ENCODE peak calls at places on chromosome 18, in six cellular contexts. One of them, this sample, is unnamed.

GRCh38 chr18:7957297-7957696 is 390.2 kb downstream of the PTPRM start:
- DNase-seq in activated CD8-positive, alpha-beta memory T cell treated with anti-CD3 and anti-CD28 coated beads for 48 hours: no peak
- DNase-seq in heart right ventricle: no peak
- DNase-seq in epithelial cell of esophagus: no peak
- DNase-seq in mesothelial cell of epicardium: no peak
- DNase-seq in iris pigment epithelial cell: no peak
- DNase-seq in this sample: no peak

GRCh38 chr18:58161659-58162058 is 117.6 kb downstream of the NEDD4L start:
- DNase-seq in activated CD8-positive, alpha-beta memory T cell treated with anti-CD3 and anti-CD28 coated beads for 48 hours: no peak
- DNase-seq in heart right ventricle: no peak
- DNase-seq in epithelial cell of esophagus: peak
- DNase-seq in mesothelial cell of epicardium: no peak
- DNase-seq in iris pigment epithelial cell: peak
- DNase-seq in this sample: no peak

GRCh38 chr18:21109936-21110666 is 1.5 kb downstream of the ROCK1 start:
- DNase-seq in activated CD8-positive, alpha-beta memory T cell treated with anti-CD3 and anti-CD28 coated beads for 48 hours: no peak
- DNase-seq in heart right ventricle: no peak
- DNase-seq in epithelial cell of esophagus: no peak
- DNase-seq in mesothelial cell of epicardium: no peak
- DNase-seq in iris pigment epithelial cell: no peak
- DNase-seq in this sample: peak

GRCh38 chr18:73235921-73236320 is 368.1 kb upstream of the NETO1 start:
- DNase-seq in activated CD8-positive, alpha-beta memory T cell treated with anti-CD3 and anti-CD28 coated beads for 48 hours: no peak
- DNase-seq in heart right ventricle: no peak
- DNase-seq in epithelial cell of esophagus: peak
- DNase-seq in mesothelial cell of epicardium: no peak
- DNase-seq in iris pigment epithelial cell: no peak
- DNase-seq in this sample: peak

GRCh38 chr18:43442571-43442970 is 165.3 kb upstream of the SYT4 start:
- DNase-seq in activated CD8-positive, alpha-beta memory T cell treated with anti-CD3 and anti-CD28 coated beads for 48 hours: no peak
- DNase-seq in heart right ventricle: no peak
- DNase-seq in epithelial cell of esophagus: peak
- DNase-seq in mesothelial cell of epicardium: no peak
- DNase-seq in iris pigment epithelial cell: peak
- DNase-seq in this sample: no peak

GRCh38 chr18:58196881-58197872 is 153.2 kb downstream of the NEDD4L start:
- DNase-seq in activated CD8-positive, alpha-beta memory T cell treated with anti-CD3 and anti-CD28 coated beads for 48 hours: no peak
- DNase-seq in heart right ventricle: no peak
- DNase-seq in epithelial cell of esophagus: no peak
- DNase-seq in mesothelial cell of epicardium: no peak
- DNase-seq in iris pigment epithelial cell: no peak
- DNase-seq in this sample: no peak

GRCh38 chr18:11818486-11819203 is 32.6 kb upstream of the CHMP1B start:
- DNase-seq in activated CD8-positive, alpha-beta memory T cell treated with anti-CD3 and anti-CD28 coated beads for 48 hours: no peak
- DNase-seq in heart right ventricle: no peak
- DNase-seq in epithelial cell of esophagus: no peak
- DNase-seq in mesothelial cell of epicardium: no peak
- DNase-seq in iris pigment epithelial cell: no peak
- DNase-seq in this sample: no peak

GRCh38 chr18:34222025-34222395 is 2.7 kb downstream of the NOL4 start:
- DNase-seq in activated CD8-positive, alpha-beta memory T cell treated with anti-CD3 and anti-CD28 coated beads for 48 hours: no peak
- DNase-seq in heart right ventricle: no peak
- DNase-seq in epithelial cell of esophagus: no peak
- DNase-seq in mesothelial cell of epicardium: no peak
- DNase-seq in iris pigment epithelial cell: no peak
- DNase-seq in this sample: no peak

GRCh38 chr18:73235491-73235890 is 367.7 kb upstream of the NETO1 start:
- DNase-seq in activated CD8-positive, alpha-beta memory T cell treated with anti-CD3 and anti-CD28 coated beads for 48 hours: no peak
- DNase-seq in heart right ventricle: no peak
- DNase-seq in epithelial cell of esophagus: peak
- DNase-seq in mesothelial cell of epicardium: no peak
- DNase-seq in iris pigment epithelial cell: peak
- DNase-seq in this sample: peak

GRCh38 chr18:28834889-28835288 is 658.0 kb upstream of the CDH2 start:
- DNase-seq in activated CD8-positive, alpha-beta memory T cell treated with anti-CD3 and anti-CD28 coated beads for 48 hours: no peak
- DNase-seq in heart right ventricle: no peak
- DNase-seq in epithelial cell of esophagus: peak
- DNase-seq in mesothelial cell of epicardium: no peak
- DNase-seq in iris pigment epithelial cell: peak
- DNase-seq in this sample: peak

GRCh38 chr18:27844416-27844792 is 332.5 kb downstream of the CDH2 start:
- DNase-seq in activated CD8-positive, alpha-beta memory T cell treated with anti-CD3 and anti-CD28 coated beads for 48 hours: no peak
- DNase-seq in heart right ventricle: no peak
- DNase-seq in epithelial cell of esophagus: no peak
- DNase-seq in mesothelial cell of epicardium: no peak
- DNase-seq in iris pigment epithelial cell: peak
- DNase-seq in this sample: peak

GRCh38 chr18:62856294-62856693 is 141.0 kb downstream of the PHLPP1 start:
- DNase-seq in activated CD8-positive, alpha-beta memory T cell treated with anti-CD3 and anti-CD28 coated beads for 48 hours: no peak
- DNase-seq in heart right ventricle: no peak
- DNase-seq in epithelial cell of esophagus: no peak
- DNase-seq in mesothelial cell of epicardium: no peak
- DNase-seq in iris pigment epithelial cell: no peak
- DNase-seq in this sample: no peak

GRCh38 chr18:61333271-61333745 is at the start of gene CDH20:
- DNase-seq in activated CD8-positive, alpha-beta memory T cell treated with anti-CD3 and anti-CD28 coated beads for 48 hours: no peak
- DNase-seq in heart right ventricle: no peak
- DNase-seq in epithelial cell of esophagus: no peak
- DNase-seq in mesothelial cell of epicardium: peak
- DNase-seq in iris pigment epithelial cell: peak
- DNase-seq in this sample: peak

GRCh38 chr18:3688682-3689081 is 238.7 kb downstream of the TGIF1 start:
- DNase-seq in activated CD8-positive, alpha-beta memory T cell treated with anti-CD3 and anti-CD28 coated beads for 48 hours: no peak
- DNase-seq in heart right ventricle: no peak
- DNase-seq in epithelial cell of esophagus: peak
- DNase-seq in mesothelial cell of epicardium: peak
- DNase-seq in iris pigment epithelial cell: peak
- DNase-seq in this sample: peak

GRCh38 chr18:41853280-41853679 is 101.8 kb upstream of the PIK3C3 start:
- DNase-seq in activated CD8-positive, alpha-beta memory T cell treated with anti-CD3 and anti-CD28 coated beads for 48 hours: no peak
- DNase-seq in heart right ventricle: no peak
- DNase-seq in epithelial cell of esophagus: no peak
- DNase-seq in mesothelial cell of epicardium: no peak
- DNase-seq in iris pigment epithelial cell: no peak
- DNase-seq in this sample: no peak

GRCh38 chr18:21444465-21445023 is 156.0 kb downstream of the ESCO1 start:
- DNase-seq in activated CD8-positive, alpha-beta memory T cell treated with anti-CD3 and anti-CD28 coated beads for 48 hours: no peak
- DNase-seq in heart right ventricle: peak
- DNase-seq in epithelial cell of esophagus: peak
- DNase-seq in mesothelial cell of epicardium: no peak
- DNase-seq in iris pigment epithelial cell: peak
- DNase-seq in this sample: peak

GRCh38 chr18:75374466-75374865 is 53.0 kb downstream of the SMIM21 start:
- DNase-seq in activated CD8-positive, alpha-beta memory T cell treated with anti-CD3 and anti-CD28 coated beads for 48 hours: no peak
- DNase-seq in heart right ventricle: no peak
- DNase-seq in epithelial cell of esophagus: no peak
- DNase-seq in mesothelial cell of epicardium: no peak
- DNase-seq in iris pigment epithelial cell: no peak
- DNase-seq in this sample: no peak

GRCh38 chr18:45619062-45619825 is 4.0 kb downstream of the SLC14A2 start:
- DNase-seq in activated CD8-positive, alpha-beta memory T cell treated with anti-CD3 and anti-CD28 coated beads for 48 hours: no peak
- DNase-seq in heart right ventricle: peak
- DNase-seq in epithelial cell of esophagus: peak
- DNase-seq in mesothelial cell of epicardium: no peak
- DNase-seq in iris pigment epithelial cell: no peak
- DNase-seq in this sample: no peak

GRCh38 chr18:42719221-42719620 is 396.3 kb downstream of the RIT2 start:
- DNase-seq in activated CD8-positive, alpha-beta memory T cell treated with anti-CD3 and anti-CD28 coated beads for 48 hours: no peak
- DNase-seq in heart right ventricle: no peak
- DNase-seq in epithelial cell of esophagus: peak
- DNase-seq in mesothelial cell of epicardium: no peak
- DNase-seq in iris pigment epithelial cell: no peak
- DNase-seq in this sample: no peak

GRCh38 chr18:63273170-63273925 is 46.2 kb downstream of the BCL2 start:
- DNase-seq in activated CD8-positive, alpha-beta memory T cell treated with anti-CD3 and anti-CD28 coated beads for 48 hours: no peak
- DNase-seq in heart right ventricle: no peak
- DNase-seq in epithelial cell of esophagus: no peak
- DNase-seq in mesothelial cell of epicardium: no peak
- DNase-seq in iris pigment epithelial cell: no peak
- DNase-seq in this sample: no peak

GRCh38 chr18:37805773-37806380 is 240.3 kb upstream of the CELF4 start:
- DNase-seq in activated CD8-positive, alpha-beta memory T cell treated with anti-CD3 and anti-CD28 coated beads for 48 hours: no peak
- DNase-seq in heart right ventricle: no peak
- DNase-seq in epithelial cell of esophagus: no peak
- DNase-seq in mesothelial cell of epicardium: no peak
- DNase-seq in iris pigment epithelial cell: no peak
- DNase-seq in this sample: no peak

GRCh38 chr18:23067236-23067635 is 68.0 kb upstream of the CABLES1 start:
- DNase-seq in activated CD8-positive, alpha-beta memory T cell treated with anti-CD3 and anti-CD28 coated beads for 48 hours: no peak
- DNase-seq in heart right ventricle: no peak
- DNase-seq in epithelial cell of esophagus: peak
- DNase-seq in mesothelial cell of epicardium: no peak
- DNase-seq in iris pigment epithelial cell: peak
- DNase-seq in this sample: no peak

GRCh38 chr18:24136967-24137373 is 1.9 kb upstream of the CABYR start:
- DNase-seq in activated CD8-positive, alpha-beta memory T cell treated with anti-CD3 and anti-CD28 coated beads for 48 hours: no peak
- DNase-seq in heart right ventricle: no peak
- DNase-seq in epithelial cell of esophagus: peak
- DNase-seq in mesothelial cell of epicardium: no peak
- DNase-seq in iris pigment epithelial cell: peak
- DNase-seq in this sample: peak

GRCh38 chr18:40810371-40810770 is 1144.7 kb upstream of the PIK3C3 start:
- DNase-seq in activated CD8-positive, alpha-beta memory T cell treated with anti-CD3 and anti-CD28 coated beads for 48 hours: no peak
- DNase-seq in heart right ventricle: no peak
- DNase-seq in epithelial cell of esophagus: peak
- DNase-seq in mesothelial cell of epicardium: no peak
- DNase-seq in iris pigment epithelial cell: peak
- DNase-seq in this sample: peak

GRCh38 chr18:811192-812122 is 585 bp downstream of the YES1 start:
- DNase-seq in activated CD8-positive, alpha-beta memory T cell treated with anti-CD3 and anti-CD28 coated beads for 48 hours: no peak
- DNase-seq in heart right ventricle: peak
- DNase-seq in epithelial cell of esophagus: peak
- DNase-seq in mesothelial cell of epicardium: peak
- DNase-seq in iris pigment epithelial cell: peak
- DNase-seq in this sample: peak

GRCh38 chr18:59556265-59556664 is 141.0 kb downstream of the CCBE1 start:
- DNase-seq in activated CD8-positive, alpha-beta memory T cell treated with anti-CD3 and anti-CD28 coated beads for 48 hours: no peak
- DNase-seq in heart right ventricle: no peak
- DNase-seq in epithelial cell of esophagus: peak
- DNase-seq in mesothelial cell of epicardium: no peak
- DNase-seq in iris pigment epithelial cell: peak
- DNase-seq in this sample: peak

GRCh38 chr18:23733895-23734294 is 44.6 kb downstream of the LAMA3 start:
- DNase-seq in activated CD8-positive, alpha-beta memory T cell treated with anti-CD3 and anti-CD28 coated beads for 48 hours: no peak
- DNase-seq in heart right ventricle: no peak
- DNase-seq in epithelial cell of esophagus: no peak
- DNase-seq in mesothelial cell of epicardium: no peak
- DNase-seq in iris pigment epithelial cell: no peak
- DNase-seq in this sample: no peak

This sample was measured in adipocyte.